ENCODE peak calls at places on chromosomes 7 and 10, in six cellular contexts. One of them, this sample, is unnamed.

GRCh38 chr10:1255166-1255565 is 199.0 kb downstream of the WDR37 start:
- DNase-seq in WTC11: no peak
- DNase-seq in AG10803: no peak
- DNase-seq in spleen: peak
- DNase-seq in Caki2: no peak
- DNase-seq in NCI-H524: no peak
- DNase-seq in this sample: peak

GRCh38 chr7:143120696-143121405 is 11.0 kb upstream of the PIP start:
- DNase-seq in NCI-H524: no peak
- DNase-seq in WTC11: no peak
- DNase-seq in spleen: no peak
- DNase-seq in AG10803: no peak
- DNase-seq in Caki2: peak
- DNase-seq in this sample: no peak

GRCh38 chr7:20575758-20576135 is 39.7 kb upstream of the ABCB5 start:
- DNase-seq in NCI-H524: no peak
- DNase-seq in AG10803: no peak
- DNase-seq in spleen: no peak
- DNase-seq in WTC11: no peak
- DNase-seq in Caki2: no peak
- DNase-seq in this sample: no peak

GRCh38 chr7:83148776-83149175 is 13.9 kb downstream of the PCLO start:
- DNase-seq in AG10803: no peak
- DNase-seq in spleen: no peak
- DNase-seq in NCI-H524: no peak
- DNase-seq in Caki2: peak
- DNase-seq in WTC11: no peak
- DNase-seq in this sample: no peak

GRCh38 chr10:44978213-44978569 is 418 bp downstream of the DEPP1 start:
- DNase-seq in spleen: peak
- DNase-seq in AG10803: no peak
- DNase-seq in NCI-H524: no peak
- DNase-seq in Caki2: no peak
- DNase-seq in WTC11: no peak
- DNase-seq in this sample: no peak

GRCh38 chr10:121994429-121994881 is 5.5 kb downstream of the TACC2 start:
- DNase-seq in AG10803: no peak
- DNase-seq in Caki2: no peak
- DNase-seq in NCI-H524: no peak
- DNase-seq in spleen: no peak
- DNase-seq in WTC11: peak
- DNase-seq in this sample: no peak

GRCh38 chr7:129635300-129636029 is 23.9 kb downstream of the NRF1 start:
- DNase-seq in NCI-H524: peak
- DNase-seq in AG10803: peak
- DNase-seq in spleen: peak
- DNase-seq in WTC11: peak
- DNase-seq in Caki2: peak
- DNase-seq in this sample: no peak

GRCh38 chr10:119409906-119410305 is 132.6 kb downstream of the RGS10 start:
- DNase-seq in NCI-H524: no peak
- DNase-seq in spleen: peak
- DNase-seq in Caki2: no peak
- DNase-seq in WTC11: no peak
- DNase-seq in AG10803: no peak
- DNase-seq in this sample: no peak

GRCh38 chr7:96314402-96315108 is 7.3 kb downstream of the SLC25A13 start:
- DNase-seq in spleen: no peak
- DNase-seq in AG10803: no peak
- DNase-seq in NCI-H524: no peak
- DNase-seq in WTC11: no peak
- DNase-seq in Caki2: peak
- DNase-seq in this sample: no peak

GRCh38 chr7:106802589-106802988 is 62.5 kb upstream of the PIK3CG start:
- DNase-seq in NCI-H524: no peak
- DNase-seq in spleen: no peak
- DNase-seq in AG10803: no peak
- DNase-seq in Caki2: no peak
- DNase-seq in WTC11: no peak
- DNase-seq in this sample: no peak

GRCh38 chr10:19977097-19977521 is 160.9 kb downstream of the PLXDC2 start:
- DNase-seq in NCI-H524: no peak
- DNase-seq in WTC11: no peak
- DNase-seq in AG10803: no peak
- DNase-seq in Caki2: no peak
- DNase-seq in spleen: no peak
- DNase-seq in this sample: no peak

GRCh38 chr10:104291439-104291951 is 22.5 kb downstream of the GSTO2 start:
- DNase-seq in Caki2: peak
- DNase-seq in AG10803: peak
- DNase-seq in NCI-H524: peak
- DNase-seq in spleen: peak
- DNase-seq in WTC11: peak
- DNase-seq in this sample: peak

GRCh38 chr7:4774804-4775280 is 581 bp upstream of the AP5Z1 start:
- DNase-seq in WTC11: no peak
- DNase-seq in NCI-H524: no peak
- DNase-seq in AG10803: peak
- DNase-seq in spleen: peak
- DNase-seq in Caki2: no peak
- DNase-seq in this sample: peak

GRCh38 chr7:90582164-90582563 is 14.0 kb upstream of the CDK14 start:
- DNase-seq in spleen: no peak
- DNase-seq in WTC11: no peak
- DNase-seq in AG10803: no peak
- DNase-seq in NCI-H524: no peak
- DNase-seq in Caki2: no peak
- DNase-seq in this sample: no peak

GRCh38 chr10:44477021-44477420 is 92.1 kb upstream of the CXCL12 start:
- DNase-seq in AG10803: peak
- DNase-seq in Caki2: no peak
- DNase-seq in spleen: no peak
- DNase-seq in NCI-H524: no peak
- DNase-seq in WTC11: no peak
- DNase-seq in this sample: no peak

GRCh38 chr7:70047891-70048448 is 449.7 kb downstream of the AUTS2 start:
- DNase-seq in spleen: no peak
- DNase-seq in WTC11: no peak
- DNase-seq in AG10803: peak
- DNase-seq in NCI-H524: no peak
- DNase-seq in Caki2: no peak
- DNase-seq in this sample: no peak

GRCh38 chr7:27198871-27199801 is 755 bp downstream of the HOXA13 start:
- DNase-seq in spleen: peak
- DNase-seq in AG10803: peak
- DNase-seq in NCI-H524: peak
- DNase-seq in WTC11: peak
- DNase-seq in Caki2: peak
- DNase-seq in this sample: peak

GRCh38 chr10:99527526-99528255 is 5.1 kb upstream of the NKX2-3 start:
- DNase-seq in AG10803: no peak
- DNase-seq in Caki2: no peak
- DNase-seq in spleen: peak
- DNase-seq in WTC11: no peak
- DNase-seq in NCI-H524: no peak
- DNase-seq in this sample: no peak

GRCh38 chr7:47143344-47143743 is 438.6 kb downstream of the TNS3 start:
- DNase-seq in WTC11: no peak
- DNase-seq in NCI-H524: no peak
- DNase-seq in Caki2: no peak
- DNase-seq in AG10803: peak
- DNase-seq in spleen: no peak
- DNase-seq in this sample: no peak

GRCh38 chr7:137895301-137896201 is 48.8 kb upstream of the DGKI start:
- DNase-seq in AG10803: no peak
- DNase-seq in NCI-H524: no peak
- DNase-seq in spleen: no peak
- DNase-seq in Caki2: no peak
- DNase-seq in WTC11: no peak
- DNase-seq in this sample: no peak

GRCh38 chr7:151570366-151570915 is 50.7 kb upstream of the RHEB start:
- DNase-seq in NCI-H524: no peak
- DNase-seq in spleen: no peak
- DNase-seq in WTC11: no peak
- DNase-seq in Caki2: no peak
- DNase-seq in AG10803: peak
- DNase-seq in this sample: no peak

GRCh38 chr7:4416436-4417092 is 265.5 kb upstream of the FOXK1 start:
- DNase-seq in spleen: no peak
- DNase-seq in WTC11: no peak
- DNase-seq in AG10803: no peak
- DNase-seq in Caki2: no peak
- DNase-seq in NCI-H524: peak
- DNase-seq in this sample: no peak

GRCh38 chr10:59805043-59805442 is 51.8 kb upstream of the MRLN start:
- DNase-seq in spleen: no peak
- DNase-seq in NCI-H524: peak
- DNase-seq in WTC11: peak
- DNase-seq in AG10803: peak
- DNase-seq in Caki2: peak
- DNase-seq in this sample: no peak

GRCh38 chr10:122126763-122127659 is 138.0 kb downstream of the TACC2 start:
- DNase-seq in spleen: no peak
- DNase-seq in Caki2: peak
- DNase-seq in WTC11: no peak
- DNase-seq in AG10803: peak
- DNase-seq in NCI-H524: no peak
- DNase-seq in this sample: no peak

GRCh38 chr10:16186564-16186963 is 250.2 kb upstream of the PTER start:
- DNase-seq in AG10803: no peak
- DNase-seq in spleen: no peak
- DNase-seq in Caki2: no peak
- DNase-seq in NCI-H524: no peak
- DNase-seq in WTC11: no peak
- DNase-seq in this sample: no peak